ENCODE peak calls at places on chromosomes 4 and X, in nine cellular contexts. One of them, this sample, is unnamed.

GRCh38 chrX:72128881-72129280 is 2.8 kb downstream of the RTL5 start:
- DNase-seq in esophagus squamous epithelium: no peak
- DNase-seq in uterus: no peak
- DNase-seq in adrenal gland: no peak
- DNase-seq in Peyer's patch: no peak
- DNase-seq in right lobe of liver: no peak
- DNase-seq in IMR-90: no peak
- DNase-seq in K562: no peak
- DNase-seq in sigmoid colon: no peak
- DNase-seq in this sample: no peak

GRCh38 chr4:140497776-140498636 is at the start of gene MGAT4D:
- DNase-seq in esophagus squamous epithelium: no peak
- DNase-seq in uterus: no peak
- DNase-seq in adrenal gland: no peak
- DNase-seq in Peyer's patch: peak; percentile 51
- DNase-seq in right lobe of liver: no peak
- DNase-seq in IMR-90: no peak
- DNase-seq in K562: no peak
- DNase-seq in sigmoid colon: no peak
- DNase-seq in this sample: peak; percentile 21

GRCh38 chr4:56940403-56940802 is 32.7 kb downstream of the REST start:
- DNase-seq in esophagus squamous epithelium: no peak
- DNase-seq in uterus: no peak
- DNase-seq in adrenal gland: no peak
- DNase-seq in Peyer's patch: no peak
- DNase-seq in right lobe of liver: no peak
- DNase-seq in IMR-90: no peak
- DNase-seq in K562: no peak
- DNase-seq in sigmoid colon: no peak
- DNase-seq in this sample: no peak

GRCh38 chr4:78210694-78211093 is 153.6 kb downstream of the FRAS1 start:
- DNase-seq in esophagus squamous epithelium: no peak
- DNase-seq in uterus: no peak
- DNase-seq in adrenal gland: no peak
- DNase-seq in Peyer's patch: no peak
- DNase-seq in right lobe of liver: no peak
- DNase-seq in IMR-90: no peak
- DNase-seq in K562: no peak
- DNase-seq in sigmoid colon: no peak
- DNase-seq in this sample: no peak

GRCh38 chrX:106415276-106415895 is 196.4 kb upstream of the RADX start:
- DNase-seq in esophagus squamous epithelium: no peak
- DNase-seq in uterus: no peak
- DNase-seq in adrenal gland: peak; percentile 24
- DNase-seq in Peyer's patch: no peak
- DNase-seq in right lobe of liver: no peak
- DNase-seq in IMR-90: peak; percentile 13
- DNase-seq in K562: peak; percentile 14
- DNase-seq in sigmoid colon: no peak
- DNase-seq in this sample: peak; percentile 22

GRCh38 chrX:1390621-1391369 is 1.1 kb downstream of the SLC25A6 start:
- DNase-seq in esophagus squamous epithelium: no peak
- DNase-seq in uterus: peak; percentile 12
- DNase-seq in adrenal gland: peak; percentile 57
- DNase-seq in Peyer's patch: peak; percentile 51
- DNase-seq in right lobe of liver: peak; percentile 55
- DNase-seq in IMR-90: no peak
- DNase-seq in K562: no peak
- DNase-seq in sigmoid colon: peak; percentile 62
- DNase-seq in this sample: peak; percentile 32

GRCh38 chr4:15707363-15707715 is 4.5 kb downstream of the BST1 start:
- DNase-seq in esophagus squamous epithelium: no peak
- DNase-seq in uterus: no peak
- DNase-seq in adrenal gland: no peak
- DNase-seq in Peyer's patch: no peak
- DNase-seq in right lobe of liver: no peak
- DNase-seq in IMR-90: no peak
- DNase-seq in K562: no peak
- DNase-seq in sigmoid colon: no peak
- DNase-seq in this sample: no peak

GRCh38 chr4:148376151-148376550 is 66.1 kb downstream of the NR3C2 start:
- DNase-seq in esophagus squamous epithelium: no peak
- DNase-seq in uterus: peak; percentile 22
- DNase-seq in adrenal gland: peak; percentile 74
- DNase-seq in Peyer's patch: no peak
- DNase-seq in right lobe of liver: no peak
- DNase-seq in IMR-90: peak; percentile 62
- DNase-seq in K562: no peak
- DNase-seq in sigmoid colon: peak; percentile 75
- DNase-seq in this sample: peak; percentile 76

GRCh38 chr4:7323461-7323871 is 111.3 kb downstream of the PSAPL1 start:
- DNase-seq in esophagus squamous epithelium: no peak
- DNase-seq in uterus: no peak
- DNase-seq in adrenal gland: no peak
- DNase-seq in Peyer's patch: no peak
- DNase-seq in right lobe of liver: peak; percentile 24
- DNase-seq in IMR-90: no peak
- DNase-seq in K562: no peak
- DNase-seq in sigmoid colon: no peak
- DNase-seq in this sample: no peak

GRCh38 chr4:6692806-6693205 is 872 bp upstream of the S100P start:
- DNase-seq in esophagus squamous epithelium: no peak
- DNase-seq in uterus: no peak
- DNase-seq in adrenal gland: no peak
- DNase-seq in Peyer's patch: no peak
- DNase-seq in right lobe of liver: no peak
- DNase-seq in IMR-90: peak; percentile 42
- DNase-seq in K562: no peak
- DNase-seq in sigmoid colon: no peak
- DNase-seq in this sample: no peak

GRCh38 chrX:23540532-23540931 is 126.8 kb upstream of the PRDX4 start:
- DNase-seq in esophagus squamous epithelium: no peak
- DNase-seq in uterus: no peak
- DNase-seq in adrenal gland: no peak
- DNase-seq in Peyer's patch: no peak
- DNase-seq in right lobe of liver: no peak
- DNase-seq in IMR-90: no peak
- DNase-seq in K562: no peak
- DNase-seq in sigmoid colon: no peak
- DNase-seq in this sample: no peak

GRCh38 chr4:89558147-89558546 is 250.5 kb upstream of the GPRIN3 start:
- DNase-seq in esophagus squamous epithelium: no peak
- DNase-seq in uterus: no peak
- DNase-seq in adrenal gland: no peak
- DNase-seq in Peyer's patch: no peak
- DNase-seq in right lobe of liver: no peak
- DNase-seq in IMR-90: no peak
- DNase-seq in K562: no peak
- DNase-seq in sigmoid colon: no peak
- DNase-seq in this sample: no peak

GRCh38 chr4:113837397-113837796 is 75.9 kb upstream of the CAMK2D start:
- DNase-seq in esophagus squamous epithelium: no peak
- DNase-seq in uterus: no peak
- DNase-seq in adrenal gland: no peak
- DNase-seq in Peyer's patch: no peak
- DNase-seq in right lobe of liver: no peak
- DNase-seq in IMR-90: peak; percentile 94
- DNase-seq in K562: no peak
- DNase-seq in sigmoid colon: no peak
- DNase-seq in this sample: no peak

GRCh38 chrX:18676470-18676869 is 4.6 kb upstream of the RS1 start:
- DNase-seq in esophagus squamous epithelium: no peak
- DNase-seq in uterus: peak; percentile 21
- DNase-seq in adrenal gland: no peak
- DNase-seq in Peyer's patch: no peak
- DNase-seq in right lobe of liver: no peak
- DNase-seq in IMR-90: peak; percentile 5
- DNase-seq in K562: peak; percentile 49
- DNase-seq in sigmoid colon: no peak
- DNase-seq in this sample: peak; percentile 15

DNA sequence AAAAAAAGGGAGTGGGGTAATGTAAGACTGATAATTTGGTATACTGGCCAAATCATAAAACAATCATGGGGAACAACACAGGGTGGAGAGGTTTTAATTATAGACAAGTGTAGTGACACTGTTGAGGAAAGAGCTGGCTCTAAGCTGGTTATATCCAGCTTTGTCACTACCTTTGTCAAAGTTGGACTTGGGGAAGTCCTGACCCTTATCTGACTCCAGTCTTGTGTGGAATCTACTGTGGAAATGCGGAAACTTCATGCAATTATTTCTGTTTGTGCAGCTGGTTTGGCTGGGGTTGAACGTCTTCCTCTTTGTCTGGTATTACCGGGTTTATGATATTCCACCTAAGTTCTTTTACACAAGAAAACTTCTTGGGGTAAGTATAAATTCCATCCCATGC is 1.9 kb downstream of the CYBB start:
- DNase-seq in esophagus squamous epithelium: no peak
- DNase-seq in uterus: no peak
- DNase-seq in adrenal gland: no peak
- DNase-seq in Peyer's patch: no peak
- DNase-seq in right lobe of liver: no peak
- DNase-seq in IMR-90: no peak
- DNase-seq in K562: no peak
- DNase-seq in sigmoid colon: no peak
- DNase-seq in this sample: no peak
- H3K36me3 ChIP-seq in esophagus squamous epithelium: no peaks in the 10 kb centered on the region
- H3K36me3 ChIP-seq in uterus: no peaks in the 10 kb centered on the region
- H3K36me3 ChIP-seq in adrenal gland: no peaks in the 10 kb centered on the region
- H3K36me3 ChIP-seq in Peyer's patch: no peaks in the 10 kb centered on the region
- H3K36me3 ChIP-seq in right lobe of liver: no peaks in the 10 kb centered on the region
- H3K36me3 ChIP-seq in IMR-90: no peaks in the 10 kb centered on the region
- H3K36me3 ChIP-seq in K562: no peaks in the 10 kb centered on the region
- H3K36me3 ChIP-seq in sigmoid colon: no peaks in the 10 kb centered on the region
- H3K36me3 ChIP-seq in this sample: no peaks in the 10 kb centered on the region

GRCh38 chr4:673349-674091 is 556 bp downstream of the ATP5ME start:
- DNase-seq in esophagus squamous epithelium: no peak
- DNase-seq in uterus: no peak
- DNase-seq in adrenal gland: peak; percentile 63
- DNase-seq in Peyer's patch: peak; percentile 80
- DNase-seq in right lobe of liver: no peak
- DNase-seq in IMR-90: no peak
- DNase-seq in K562: no peak
- DNase-seq in sigmoid colon: no peak
- DNase-seq in this sample: peak; percentile 46
- TF ChIP-seq POLR2A in esophagus squamous epithelium: no peak
- TF ChIP-seq POLR2A in uterus: no peak
- TF ChIP-seq POLR2A in adrenal gland: no peak
- TF ChIP-seq POLR2A in Peyer's patch: peak; percentile 29
- TF ChIP-seq POLR2A in right lobe of liver: no peak
- TF ChIP-seq POLR2A in IMR-90: no peak
- TF ChIP-seq POLR2A in K562: no peak
- TF ChIP-seq POLR2A in sigmoid colon: no peak
- TF ChIP-seq POLR2A in this sample: no peak

GRCh38 chr4:3232001-3232400 is 17.0 kb upstream of the MSANTD1 start:
- DNase-seq in esophagus squamous epithelium: no peak
- DNase-seq in uterus: no peak
- DNase-seq in adrenal gland: no peak
- DNase-seq in Peyer's patch: no peak
- DNase-seq in right lobe of liver: peak; percentile 37
- DNase-seq in IMR-90: no peak
- DNase-seq in K562: no peak
- DNase-seq in sigmoid colon: no peak
- DNase-seq in this sample: no peak

GRCh38 chr4:3229964-3230363 is 19.0 kb upstream of the MSANTD1 start:
- DNase-seq in esophagus squamous epithelium: no peak
- DNase-seq in uterus: no peak
- DNase-seq in adrenal gland: no peak
- DNase-seq in Peyer's patch: no peak
- DNase-seq in right lobe of liver: peak; percentile 49
- DNase-seq in IMR-90: no peak
- DNase-seq in K562: no peak
- DNase-seq in sigmoid colon: no peak
- DNase-seq in this sample: no peak

GRCh38 chr4:3232871-3233271 is 16.1 kb upstream of the MSANTD1 start:
- DNase-seq in esophagus squamous epithelium: no peak
- DNase-seq in uterus: no peak
- DNase-seq in adrenal gland: no peak
- DNase-seq in Peyer's patch: no peak
- DNase-seq in right lobe of liver: peak; percentile 42
- DNase-seq in IMR-90: no peak
- DNase-seq in K562: no peak
- DNase-seq in sigmoid colon: no peak
- DNase-seq in this sample: no peak

GRCh38 chr4:3233391-3234071 is 15.4 kb upstream of the MSANTD1 start:
- DNase-seq in esophagus squamous epithelium: no peak
- DNase-seq in uterus: no peak
- DNase-seq in adrenal gland: no peak
- DNase-seq in Peyer's patch: no peak
- DNase-seq in right lobe of liver: peak; percentile 43
- DNase-seq in IMR-90: peak; percentile 46
- DNase-seq in K562: peak; percentile 42
- DNase-seq in sigmoid colon: no peak
- DNase-seq in this sample: no peak

GRCh38 chr4:3231431-3231980 is 17.5 kb upstream of the MSANTD1 start:
- DNase-seq in esophagus squamous epithelium: no peak
- DNase-seq in uterus: no peak
- DNase-seq in adrenal gland: peak; percentile 63
- DNase-seq in Peyer's patch: no peak
- DNase-seq in right lobe of liver: peak; percentile 29
- DNase-seq in IMR-90: no peak
- DNase-seq in K562: no peak
- DNase-seq in sigmoid colon: no peak
- DNase-seq in this sample: no peak
- H3K36me3 ChIP-seq in esophagus squamous epithelium: peaks cover 39% of the 10 kb centered on the region
- H3K36me3 ChIP-seq in uterus: no peaks in the 10 kb centered on the region
- H3K36me3 ChIP-seq in adrenal gland: no peaks in the 10 kb centered on the region
- H3K36me3 ChIP-seq in Peyer's patch: no peaks in the 10 kb centered on the region
- H3K36me3 ChIP-seq in right lobe of liver: peaks cover 42% of the 10 kb centered on the region
- H3K36me3 ChIP-seq in IMR-90: peaks cover 67% of the 10 kb centered on the region
- H3K36me3 ChIP-seq in K562: peaks cover 58% of the 10 kb centered on the region
- H3K36me3 ChIP-seq in sigmoid colon: peaks cover 78% of the 10 kb centered on the region
- H3K36me3 ChIP-seq in this sample: no peaks in the 10 kb centered on the region

DNA sequence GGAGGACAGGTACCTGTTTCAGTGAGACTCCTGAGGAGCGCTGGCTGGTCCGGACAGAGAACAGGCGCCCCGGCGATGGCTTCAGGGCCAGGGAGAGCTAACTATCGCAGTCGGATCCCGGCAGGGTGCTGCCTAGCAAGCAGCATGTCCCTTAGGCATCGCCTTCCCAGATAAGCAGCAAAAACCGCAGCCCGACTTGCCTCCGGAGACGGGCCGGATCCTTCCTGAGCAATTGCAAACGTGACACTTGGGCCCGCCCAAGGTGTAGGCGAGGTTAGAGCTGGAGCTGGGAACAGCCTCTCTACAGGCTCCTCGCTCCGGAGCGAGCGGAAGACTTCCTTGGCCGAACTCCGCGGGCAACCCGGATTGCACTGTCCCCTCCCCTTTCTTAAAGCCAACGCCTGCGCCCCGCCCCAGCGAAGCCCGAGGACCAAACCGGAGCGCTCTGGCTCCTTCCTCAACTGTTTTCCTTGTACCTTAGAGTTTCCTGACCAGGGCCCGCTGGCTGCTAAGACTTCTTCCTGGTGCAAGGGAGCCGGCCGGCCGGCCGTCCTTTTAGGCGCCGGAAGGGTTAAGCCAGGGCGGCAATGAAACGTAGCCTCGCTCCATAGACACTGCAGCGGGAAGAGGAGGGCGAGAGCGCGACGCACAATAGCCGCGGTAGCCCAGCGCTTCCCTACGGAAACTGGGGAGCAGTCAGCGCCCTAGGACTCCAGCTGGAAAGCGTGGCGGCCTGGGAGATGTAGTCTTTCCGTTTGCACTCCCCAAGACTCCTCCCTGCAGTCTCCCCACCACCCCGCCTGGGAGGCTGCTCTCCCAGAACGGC is at the start of gene OPHN1:
- DNase-seq in esophagus squamous epithelium: no peak
- DNase-seq in uterus: peak; percentile 80
- DNase-seq in adrenal gland: peak; percentile 71
- DNase-seq in Peyer's patch: peak; percentile 85
- DNase-seq in right lobe of liver: peak; percentile 66
- DNase-seq in IMR-90: peak; percentile 74
- DNase-seq in K562: peak; percentile 57
- DNase-seq in sigmoid colon: peak; percentile 90
- DNase-seq in this sample: peak; percentile 81
- TF ChIP-seq POLR2A in esophagus squamous epithelium: peak; percentile 53
- TF ChIP-seq POLR2A in uterus: peak; percentile 16
- TF ChIP-seq POLR2A in adrenal gland: no peak
- TF ChIP-seq POLR2A in Peyer's patch: peak; percentile 47
- TF ChIP-seq POLR2A in right lobe of liver: no peak
- TF ChIP-seq POLR2A in IMR-90: no peak
- TF ChIP-seq POLR2A in K562: peak; percentile 36
- TF ChIP-seq POLR2A in sigmoid colon: no peak
- TF ChIP-seq POLR2A in this sample: no peak

This sample was measured in testis.